ENCODE peak calls at places on chromosome 13, in four cellular contexts. N is neural progenitor cell, O is breast epithelium, A is right cardiac atrium. U is an unnamed sample. For H3K9me3, the result is how much of the 10 kb centered on the place peaks cover.

GRCh38 chr13:106455777-106456176 is 79.7 kb downstream of the EFNB2 start:
- DNase-seq in N (no peak), O (no peak), A (no peak), U (no peak)

GRCh38 chr13:86909318-86909717 is 761.9 kb upstream of the SLITRK5 start:
- DNase-seq in N (no peak), O (no peak), A (no peak), U (no peak)

GRCh38 chr13:38759390-38759789 is 72.5 kb downstream of the FREM2 start:
- DNase-seq in N (no peak), O (no peak), A (no peak), U (peak)

GRCh38 chr13:19665427-19665859 is 32.0 kb downstream of the MPHOSPH8 start:
- DNase-seq in N (no peak), O (no peak), A (no peak), U (no peak)

GRCh38 chr13:85266771-85267170 is 532.4 kb downstream of the SLITRK6 start:
- DNase-seq in N (peak), O (no peak), A (no peak), U (no peak)

GRCh38 chr13:84684048-84684662 is 801.9 kb upstream of the SLITRK1 start:
- DNase-seq in N (no peak), O (no peak), A (no peak), U (no peak)

GRCh38 chr13:36038785-36039415 is 92.3 kb downstream of the DCLK1 start:
- DNase-seq in N (no peak), O (no peak), A (no peak), U (no peak)

GRCh38 chr13:25468330-25469178 is 96.8 kb downstream of the ATP8A2 start:
- DNase-seq in N (peak), O (no peak), A (peak), U (no peak)

GRCh38 chr13:46553521-46553885 is 533 bp downstream of the LRCH1 start:
- DNase-seq in N (peak), O (no peak), A (peak), U (no peak)

GRCh38 chr13:89255844-89256406 is 1584.8 kb downstream of the SLITRK5 start:
- DNase-seq in N (no peak), O (no peak), A (no peak), U (no peak)
- H3K9me3 ChIP-seq in N (under half), O (under half), A (under half), U (under half)

DNA sequence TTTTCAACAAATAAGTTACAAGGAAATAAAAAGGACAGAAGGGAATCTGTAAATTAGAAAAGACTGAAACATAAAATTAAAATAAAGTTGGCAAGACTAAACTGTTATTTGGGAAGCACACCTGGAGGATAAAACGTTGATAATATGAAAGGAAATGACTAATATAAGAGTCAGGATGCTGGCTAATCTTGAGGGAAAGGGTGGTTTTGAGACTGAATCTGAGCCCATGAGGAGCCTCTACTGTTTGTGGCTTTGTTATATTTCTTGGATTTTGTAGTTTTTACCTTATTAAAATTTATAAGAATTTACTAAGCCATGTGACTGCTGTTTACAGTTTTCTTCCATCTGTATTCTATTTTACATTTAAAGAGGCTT is 718.0 kb upstream of the SPRY2 start:
- DNase-seq in N (no peak), O (no peak), A (no peak), U (no peak)
- H3K27ac ChIP-seq in N (no peak), O (no peak), A (no peak), U (no peak)

GRCh38 chr13:112324121-112324520 is 52.0 kb upstream of the SPACA7 start:
- DNase-seq in N (peak), O (no peak), A (no peak), U (no peak)
- H3K9me3 ChIP-seq in N (under half), O (under half), A (under half), U (under half)

GRCh38 chr13:50310734-50311133 is 295.5 kb downstream of the KCNRG start:
- DNase-seq in N (no peak), O (no peak), A (no peak), U (no peak)
- H3K27ac ChIP-seq in N (no peak), O (no peak), A (no peak), U (no peak)

GRCh38 chr13:110322126-110322827 is 15.2 kb downstream of the COL4A2 start:
- DNase-seq in N (no peak), O (peak), A (no peak), U (no peak)

GRCh38 chr13:110322828-110323171 is 15.7 kb downstream of the COL4A2 start:
- DNase-seq in N (no peak), O (no peak), A (no peak), U (no peak)

GRCh38 chr13:110326263-110326904 is 19.3 kb downstream of the COL4A2 start:
- DNase-seq in N (no peak), O (no peak), A (no peak), U (peak)

GRCh38 chr13:110323172-110323851 is 16.2 kb downstream of the COL4A2 start:
- DNase-seq in N (no peak), O (no peak), A (no peak), U (peak)

GRCh38 chr13:110323986-110324749 is 17.1 kb downstream of the COL4A2 start:
- DNase-seq in N (no peak), O (no peak), A (no peak), U (no peak)
- H3K9me3 ChIP-seq in N (under half), O (under half), A (under half), U (under half)

GRCh38 chr13:113849546-113849945 is 14.3 kb downstream of the GAS6 start:
- DNase-seq in N (no peak), O (no peak), A (no peak), U (no peak)
- H3K27ac ChIP-seq in N (no peak), O (no peak), A (no peak), U (no peak)

GRCh38 chr13:112330479-112331407 is 45.4 kb upstream of the SPACA7 start:
- DNase-seq in N (no peak), O (no peak), A (no peak), U (no peak)

GRCh38 chr13:112335135-112335534 is 41.0 kb upstream of the SPACA7 start:
- DNase-seq in N (no peak), O (no peak), A (no peak), U (no peak)

GRCh38 chr13:112331675-112332074 is 44.5 kb upstream of the SPACA7 start:
- DNase-seq in N (peak), O (no peak), A (no peak), U (no peak)

GRCh38 chr13:112333756-112334543 is 42.2 kb upstream of the SPACA7 start:
- DNase-seq in N (no peak), O (no peak), A (no peak), U (no peak)

DNA sequence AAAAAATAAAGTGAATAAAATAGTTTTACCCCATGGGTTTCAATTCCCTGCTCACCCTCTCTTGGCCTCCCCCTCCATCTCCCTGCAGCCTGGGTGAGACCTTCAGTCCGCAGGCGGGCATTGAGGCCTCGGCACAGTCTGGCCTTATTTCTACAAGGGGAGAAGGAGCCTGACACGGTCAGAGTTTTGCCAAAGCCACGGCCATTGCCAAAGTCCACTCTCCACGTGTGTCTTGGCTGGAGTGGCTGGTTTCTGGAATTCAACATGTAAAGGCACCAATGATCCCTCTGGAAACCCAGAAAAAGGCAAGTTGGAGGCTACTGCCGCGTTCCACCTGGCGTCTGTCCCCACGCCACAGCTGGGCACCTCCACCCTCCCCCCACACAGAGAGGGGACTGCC is 43.4 kb upstream of the SPACA7 start:
- DNase-seq in N (no peak), O (no peak), A (no peak), U (no peak)
- H3K9me3 ChIP-seq in N (under half), O (under half), A (under half), U (under half)

GRCh38 chr13:98192008-98192407 is 14.9 kb upstream of the RNF113B start:
- DNase-seq in N (no peak), O (no peak), A (no peak), U (no peak)

GRCh38 chr13:98189841-98190505 is 12.9 kb upstream of the RNF113B start:
- DNase-seq in N (no peak), O (no peak), A (no peak), U (peak)

GRCh38 chr13:98188544-98189166 is 11.6 kb upstream of the RNF113B start:
- DNase-seq in N (no peak), O (no peak), A (no peak), U (no peak)

GRCh38 chr13:98187862-98188261 is 10.8 kb upstream of the RNF113B start:
- DNase-seq in N (no peak), O (no peak), A (no peak), U (no peak)

DNA sequence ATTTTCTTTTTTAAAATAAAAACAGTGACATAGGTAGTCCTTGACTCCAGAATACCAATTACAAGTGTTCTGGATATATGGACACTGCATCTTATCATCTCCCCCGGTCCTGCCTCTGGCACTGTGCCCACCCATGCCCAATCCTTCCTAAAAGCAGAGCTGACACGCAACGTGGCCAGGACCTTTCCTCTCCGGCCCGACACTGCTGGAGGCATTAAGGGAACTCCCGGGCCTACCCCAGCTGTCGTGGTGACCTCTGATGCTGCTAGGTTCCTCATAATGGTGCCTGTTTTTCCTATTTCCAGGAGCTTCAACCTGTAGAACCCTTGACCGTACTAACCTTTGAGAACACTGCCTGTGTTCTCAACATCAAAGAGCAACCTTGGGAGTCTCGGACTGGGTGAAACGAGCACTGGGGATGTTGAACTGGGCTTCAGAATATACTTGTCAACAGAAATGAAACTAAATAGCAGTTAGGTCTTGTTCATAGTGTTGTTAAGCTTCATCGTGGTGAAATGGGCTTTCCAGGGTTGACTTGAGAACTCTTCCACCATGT is 13.9 kb upstream of the RNF113B start:
- DNase-seq in N (no peak), O (no peak), A (no peak), U (no peak)
- H3K27ac ChIP-seq in N (no peak), O (no peak), A (no peak), U (no peak)

DNA sequence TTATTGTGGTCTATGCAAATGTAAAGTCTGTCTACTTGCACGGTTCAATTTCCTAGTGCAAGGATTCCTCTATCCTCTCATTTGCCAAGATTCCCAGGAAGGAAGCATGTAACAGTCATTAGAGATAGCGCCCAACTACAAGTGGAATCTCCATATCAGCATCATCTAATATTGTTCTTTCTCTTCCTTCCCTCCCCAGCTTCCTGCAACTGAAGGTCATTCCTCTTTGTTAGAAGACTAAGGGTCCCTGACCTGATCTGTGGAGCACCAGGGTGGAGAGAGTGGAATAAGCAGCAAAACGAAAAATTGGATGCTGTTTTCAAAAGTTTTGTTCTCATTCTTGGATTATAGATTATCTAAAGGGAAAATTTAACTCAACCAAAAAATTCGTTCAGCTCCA is 714.0 kb downstream of the DIAPH3 start:
- DNase-seq in N (no peak), O (no peak), A (no peak), U (no peak)
- H3K9me3 ChIP-seq in N (under half), O (under half), A (under half), U (under half)

U was measured in SJCRH30.